ENCODE peak calls at places on chromosomes 7 and 10, in seven cellular contexts. L, I, X, A, W, P and O are unnamed samples.

GRCh38 chr10:92290076-92290836 is 622 bp downstream of the CPEB3 start:
- DNase-seq in L (no peak), I (peak), X (no peak), A (no peak), W (peak), P (peak), O (peak)

GRCh38 chr7:98049034-98049433 is 57.6 kb upstream of the LMTK2 start:
- DNase-seq in L (no peak), I (no peak), X (no peak), A (no peak), W (no peak), P (no peak), O (no peak)

GRCh38 chr10:89702121-89702480 is 711 bp downstream of the KIF20B start:
- DNase-seq in L (peak), I (peak), X (peak), A (no peak), W (no peak), P (peak), O (no peak)

GRCh38 chr10:69716711-69717560 is 84.8 kb upstream of the COL13A1 start:
- DNase-seq in L (no peak), I (peak), X (peak), A (no peak), W (no peak), P (peak), O (peak)

GRCh38 chr10:11145498-11145855 is 127.8 kb downstream of the CELF2 start:
- DNase-seq in L (no peak), I (no peak), X (peak), A (no peak), W (no peak), P (no peak), O (no peak)

GRCh38 chr10:74383617-74384016 is 232.6 kb downstream of the ADK start:
- DNase-seq in L (no peak), I (no peak), X (no peak), A (no peak), W (no peak), P (no peak), O (no peak)

GRCh38 chr10:24962998-24963397 is 10.6 kb upstream of the PRTFDC1 start:
- DNase-seq in L (no peak), I (no peak), X (no peak), A (no peak), W (no peak), P (no peak), O (no peak)

GRCh38 chr10:124045245-124045644 is 48.2 kb downstream of the CHST15 start:
- DNase-seq in L (no peak), I (no peak), X (no peak), A (no peak), W (no peak), P (no peak), O (no peak)

GRCh38 chr7:20329389-20330175 is 1.1 kb upstream of the ITGB8 start:
- DNase-seq in L (peak), I (peak), X (peak), A (no peak), W (peak), P (peak), O (peak)

GRCh38 chr7:44489955-44490350 is 505 bp downstream of the NUDCD3 start:
- DNase-seq in L (no peak), I (peak), X (peak), A (no peak), W (no peak), P (peak), O (no peak)

GRCh38 chr10:79938728-79939380 is 10.1 kb downstream of the SFTPD start:
- DNase-seq in L (no peak), I (peak), X (no peak), A (no peak), W (peak), P (no peak), O (peak)

GRCh38 chr7:12269100-12269895 is 58.2 kb downstream of the TMEM106B start:
- DNase-seq in L (no peak), I (no peak), X (no peak), A (no peak), W (no peak), P (no peak), O (no peak)

GRCh38 chr7:114312649-114313048 is 102.0 kb upstream of the FOXP2 start:
- DNase-seq in L (no peak), I (no peak), X (no peak), A (no peak), W (no peak), P (no peak), O (no peak)

GRCh38 chr7:1081931-1082401 is 5.9 kb upstream of the GPER1 start:
- DNase-seq in L (no peak), I (peak), X (no peak), A (no peak), W (no peak), P (no peak), O (no peak)

GRCh38 chr10:71476249-71477011 is 79.7 kb downstream of the CDH23 start:
- DNase-seq in L (no peak), I (no peak), X (no peak), A (no peak), W (no peak), P (no peak), O (no peak)

GRCh38 chr10:124558339-124558685 is 96.7 kb downstream of the LHPP start:
- DNase-seq in L (no peak), I (no peak), X (no peak), A (no peak), W (no peak), P (no peak), O (no peak)

GRCh38 chr7:129188372-129188891 is at the start of gene SMO:
- DNase-seq in L (no peak), I (no peak), X (no peak), A (no peak), W (peak), P (no peak), O (no peak)

GRCh38 chr7:30225863-30226361 is 58.5 kb upstream of the ZNRF2 start:
- DNase-seq in L (peak), I (peak), X (no peak), A (no peak), W (peak), P (peak), O (no peak)